ENCODE peak calls at places on chromosomes 13 and 19, in ten cellular contexts. W, F, H, C, P, L, J, Q, Y and E are unnamed samples.

GRCh38 chr19:3073159-3073563 is 10.9 kb upstream of the TLE5 start:
- DNase-seq in W (peak; percentile 55), F (no peak), H (no peak), C (no peak), P (no peak), L (peak; percentile 65), J (no peak), Q (no peak), Y (no peak), E (no peak)

GRCh38 chr19:2475018-2475701 is 767 bp upstream of the GADD45B start:
- DNase-seq in W (no peak), F (peak; percentile 87), H (peak; percentile 65), C (peak; percentile 61), P (peak; percentile 76), L (peak; percentile 86), J (peak; percentile 62), Q (no peak), Y (peak; percentile 39), E (peak; percentile 62)

GRCh38 chr13:99196466-99197256 is 4.0 kb upstream of the UBAC2 start:
- DNase-seq in W (peak; percentile 89), F (no peak), H (no peak), C (no peak), P (no peak), L (no peak), J (no peak), Q (no peak), Y (no peak), E (no peak)

GRCh38 chr19:42468273-42468796 is 25.6 kb upstream of the CXCL17 start:
- DNase-seq in W (peak; percentile 87), F (no peak), H (no peak), C (no peak), P (no peak), L (no peak), J (no peak), Q (peak; percentile 32), Y (no peak), E (no peak)

GRCh38 chr19:51511353-51511752 is 9.8 kb upstream of the SIGLEC12 start:
- DNase-seq in W (no peak), F (peak; percentile 75), H (no peak), C (no peak), P (no peak), L (no peak), J (no peak), Q (no peak), Y (no peak), E (no peak)

GRCh38 chr13:66491241-66491640 is 738.9 kb downstream of the PCDH9 start:
- DNase-seq in W (no peak), F (no peak), H (no peak), C (peak; percentile 30), P (no peak), L (no peak), J (no peak), Q (no peak), Y (no peak), E (no peak)

GRCh38 chr13:31201341-31202024 is 1.7 kb downstream of the B3GLCT start:
- DNase-seq in W (no peak), F (no peak), H (no peak), C (no peak), P (no peak), L (no peak), J (no peak), Q (no peak), Y (no peak), E (peak; percentile 63)

GRCh38 chr19:46621191-46622117 is 3.4 kb downstream of the PTGIR start:
- DNase-seq in W (no peak), F (no peak), H (no peak), C (no peak), P (no peak), L (peak; percentile 79), J (no peak), Q (no peak), Y (no peak), E (no peak)

GRCh38 chr13:90103099-90103784 is 1244.2 kb upstream of the MIR17HG start:
- DNase-seq in W (no peak), F (no peak), H (no peak), C (no peak), P (no peak), L (no peak), J (no peak), Q (no peak), Y (no peak), E (no peak)

GRCh38 chr19:39696418-39696817 is 7.9 kb upstream of the LGALS14 start:
- DNase-seq in W (peak; percentile 73), F (no peak), H (no peak), C (no peak), P (no peak), L (no peak), J (no peak), Q (no peak), Y (no peak), E (no peak)

GRCh38 chr19:16293133-16294085 is 31.2 kb upstream of the KLF2 start:
- DNase-seq in W (peak; percentile 92), F (no peak), H (peak; percentile 66), C (no peak), P (no peak), L (peak; percentile 94), J (peak; percentile 67), Q (no peak), Y (peak; percentile 70), E (peak; percentile 62)

GRCh38 chr13:102983496-102983895 is 82.7 kb downstream of the SLC10A2 start:
- DNase-seq in W (peak; percentile 83), F (no peak), H (no peak), C (no peak), P (no peak), L (no peak), J (no peak), Q (peak; percentile 57), Y (no peak), E (no peak)

GRCh38 chr13:81745391-81745790 is 1404.5 kb upstream of the SPRY2 start:
- DNase-seq in W (no peak), F (no peak), H (no peak), C (no peak), P (no peak), L (no peak), J (no peak), Q (no peak), Y (no peak), E (no peak)

GRCh38 chr19:801861-802496 is 4.7 kb downstream of the PTBP1 start:
- DNase-seq in W (no peak), F (no peak), H (peak; percentile 60), C (peak; percentile 2), P (no peak), L (no peak), J (no peak), Q (no peak), Y (no peak), E (no peak)

GRCh38 chr13:60482012-60482411 is 85.0 kb downstream of the TDRD3 start:
- DNase-seq in W (no peak), F (no peak), H (no peak), C (no peak), P (no peak), L (no peak), J (no peak), Q (no peak), Y (no peak), E (no peak)

GRCh38 chr13:60484865-60485264 is 87.8 kb downstream of the TDRD3 start:
- DNase-seq in W (no peak), F (no peak), H (no peak), C (no peak), P (no peak), L (no peak), J (no peak), Q (no peak), Y (no peak), E (no peak)
- TF ChIP-seq CTCF in W (no peak), F (no peak), H (no peak), C (no peak), P (no peak), L (no peak), J (no peak), Q (no peak), Y (no peak), E (no peak)

GRCh38 chr13:75452564-75452963 is 29.4 kb downstream of the TBC1D4 start:
- DNase-seq in W (no peak), F (no peak), H (no peak), C (no peak), P (no peak), L (no peak), J (no peak), Q (peak; percentile 26), Y (no peak), E (no peak)
- H3K4me3 ChIP-seq in W (no peak overlapping the region), F (no peak overlapping the region), H (no peak overlapping the region), C (no peak overlapping the region), P (no peak overlapping the region), L (no peak overlapping the region), J (peak overlapping the region; percentile 16), Q (peak overlapping the region; percentile 23), Y (no peak overlapping the region), E (no peak overlapping the region)

DNA sequence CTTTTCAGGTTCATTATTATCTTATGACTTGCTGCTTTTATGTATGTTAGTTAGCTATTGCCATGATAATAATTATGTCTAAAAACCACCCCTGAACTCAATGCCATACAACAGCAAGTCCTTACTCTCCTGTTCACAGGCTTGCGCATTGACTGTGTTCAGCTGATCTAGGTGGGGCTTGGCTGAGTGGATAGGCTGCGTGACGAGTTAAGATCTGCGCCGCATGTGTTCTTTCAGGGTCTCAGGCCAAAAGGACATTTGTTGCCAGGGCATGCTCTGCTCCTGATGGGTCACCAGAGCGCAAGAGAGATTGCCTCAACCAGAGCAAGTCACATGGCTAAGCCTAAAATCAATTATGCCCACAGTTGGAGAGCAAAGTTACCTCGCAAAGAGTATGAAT is 859 bp downstream of the ZNF568 start:
- DNase-seq in W (no peak), F (peak; percentile 39), H (no peak), C (peak; percentile 6), P (no peak), L (no peak), J (no peak), Q (no peak), Y (no peak), E (no peak)
- H3K27ac ChIP-seq in W (peak overlapping the region; percentile 53), F (no peak overlapping the region), H (peak overlapping the region; percentile 86), C (peak overlapping the region; percentile 91), P (no peak overlapping the region), L (no peak overlapping the region), J (peak overlapping the region; percentile 97), Q (peak overlapping the region; percentile 90), Y (no peak overlapping the region), E (peak overlapping the region; percentile 93)

GRCh38 chr19:56751078-56751489 is 79.5 kb upstream of the ZNF835 start:
- DNase-seq in W (no peak), F (no peak), H (no peak), C (no peak), P (no peak), L (no peak), J (no peak), Q (no peak), Y (no peak), E (no peak)

GRCh38 chr19:56746367-56746766 is 74.8 kb upstream of the ZNF835 start:
- DNase-seq in W (no peak), F (no peak), H (no peak), C (no peak), P (no peak), L (no peak), J (no peak), Q (no peak), Y (no peak), E (no peak)

GRCh38 chr19:56750658-56751057 is 79.1 kb upstream of the ZNF835 start:
- DNase-seq in W (no peak), F (no peak), H (no peak), C (no peak), P (no peak), L (no peak), J (no peak), Q (no peak), Y (no peak), E (no peak)

DNA sequence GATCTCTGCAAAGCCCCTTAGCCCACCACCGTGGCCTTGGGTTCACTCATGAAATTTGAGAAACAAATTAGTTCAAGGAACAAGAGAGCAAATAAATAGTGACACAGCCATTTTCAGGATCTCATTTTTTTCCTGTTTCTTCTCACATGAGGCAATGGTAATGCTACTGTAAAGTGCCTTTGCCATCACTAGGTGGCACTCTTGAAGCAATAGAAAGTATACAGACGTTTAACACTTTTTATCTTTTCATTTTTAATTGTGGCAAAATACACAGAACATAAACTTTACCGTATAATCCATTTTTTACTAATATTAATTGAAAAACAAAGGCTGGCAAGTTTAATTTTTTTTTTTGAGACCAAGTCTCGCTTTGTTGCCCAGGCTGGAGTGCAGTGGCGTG is 76.9 kb upstream of the ZNF835 start:
- DNase-seq in W (peak; percentile 51), F (no peak), H (no peak), C (no peak), P (no peak), L (no peak), J (no peak), Q (no peak), Y (no peak), E (no peak)
- TF ChIP-seq CTCF in W (peak; percentile 67), F (peak; percentile 48), H (peak; percentile 22), C (peak; percentile 37), P (no peak), L (peak; percentile 12), J (peak; percentile 69), Q (no peak), Y (peak; percentile 24), E (peak; percentile 60)